ENCODE peak calls at places on chromosomes 5 and 9, in eight cellular contexts. L is cardiac muscle cell, C is fibroblast of lung, D is heart left ventricle, S is brain microvascular endothelial cell, A is H1, O is tibial artery, B is prostate gland. Y is an unnamed sample.

GRCh38 chr9:134871941-134872340 is 8.7 kb upstream of the FCN2 start:
- DNase-seq in L (no peak), C (peak), D (peak), S (no peak), A (no peak), O (no peak), B (no peak), Y (no peak)

GRCh38 chr5:11048760-11049159 is 287.7 kb upstream of the DAP start:
- DNase-seq in L (no peak), C (no peak), D (no peak), S (no peak), A (no peak), O (no peak), B (no peak), Y (no peak)

GRCh38 chr5:142944140-142944539 is 174.0 kb downstream of the ARHGAP26 start:
- DNase-seq in L (no peak), C (peak), D (no peak), S (no peak), A (no peak), O (no peak), B (no peak), Y (no peak)

GRCh38 chr5:95822408-95823240 is at the start of gene GLRX:
- DNase-seq in L (peak), C (peak), D (peak), S (peak), A (peak), O (peak), B (peak), Y (peak)

GRCh38 chr9:91285729-91286353 is 75.9 kb downstream of the AUH start:
- DNase-seq in L (no peak), C (peak), D (no peak), S (no peak), A (no peak), O (no peak), B (no peak), Y (no peak)

GRCh38 chr5:151315998-151316597 is 12.5 kb upstream of the SLC36A3 start:
- DNase-seq in L (peak), C (peak), D (peak), S (peak), A (no peak), O (peak), B (peak), Y (peak)

GRCh38 chr9:124394167-124394566 is 21.1 kb downstream of the PSMB7 start:
- DNase-seq in L (no peak), C (no peak), D (no peak), S (no peak), A (no peak), O (no peak), B (no peak), Y (no peak)

GRCh38 chr9:113509463-113509862 is 45.9 kb downstream of the RGS3 start:
- DNase-seq in L (no peak), C (peak), D (no peak), S (no peak), A (no peak), O (no peak), B (no peak), Y (no peak)

GRCh38 chr9:20884985-20885593 is 146.4 kb downstream of the HACD4 start:
- DNase-seq in L (peak), C (peak), D (peak), S (peak), A (peak), O (peak), B (peak), Y (peak)

GRCh38 chr5:33650911-33651310 is 210.1 kb downstream of the TARS1 start:
- DNase-seq in L (no peak), C (no peak), D (no peak), S (no peak), A (no peak), O (no peak), B (no peak), Y (no peak)

GRCh38 chr9:34577635-34578240 is 11.8 kb downstream of the CNTFR start:
- DNase-seq in L (no peak), C (no peak), D (no peak), S (no peak), A (no peak), O (no peak), B (no peak), Y (no peak)

GRCh38 chr5:161358446-161358845 is 188.1 kb downstream of the GABRB2 start:
- DNase-seq in L (no peak), C (no peak), D (no peak), S (no peak), A (no peak), O (no peak), B (no peak), Y (no peak)

GRCh38 chr5:152378730-152379129 is 26.3 kb downstream of the NMUR2 start:
- DNase-seq in L (no peak), C (no peak), D (no peak), S (no peak), A (no peak), O (no peak), B (no peak), Y (no peak)

GRCh38 chr5:51646482-51646881 is 263.2 kb downstream of the ISL1 start:
- DNase-seq in L (no peak), C (no peak), D (no peak), S (no peak), A (no peak), O (no peak), B (no peak), Y (no peak)

GRCh38 chr9:132518626-132519025 is 63.8 kb upstream of the BARHL1 start:
- DNase-seq in L (no peak), C (no peak), D (no peak), S (no peak), A (no peak), O (no peak), B (no peak), Y (no peak)

GRCh38 chr5:27172708-27173107 is 134.3 kb upstream of the CDH9 start:
- DNase-seq in L (no peak), C (no peak), D (no peak), S (no peak), A (no peak), O (no peak), B (no peak), Y (no peak)

GRCh38 chr9:2859776-2860379 is 16.0 kb upstream of the PUM3 start:
- DNase-seq in L (peak), C (peak), D (peak), S (peak), A (peak), O (peak), B (peak), Y (peak)

GRCh38 chr9:94812343-94812742 is 85.8 kb downstream of the AOPEP start:
- DNase-seq in L (no peak), C (peak), D (no peak), S (peak), A (no peak), O (no peak), B (no peak), Y (no peak)

GRCh38 chr5:127305486-127305885 is 14.9 kb downstream of the MEGF10 start:
- DNase-seq in L (no peak), C (no peak), D (no peak), S (no peak), A (no peak), O (no peak), B (no peak), Y (no peak)

GRCh38 chr5:141508808-141509611 is 20.1 kb downstream of the PCDHGC5 start:
- DNase-seq in L (peak), C (peak), D (peak), S (peak), A (no peak), O (peak), B (no peak), Y (no peak)

GRCh38 chr5:76688836-76689235 is 27.1 kb upstream of the F2R start:
- DNase-seq in L (no peak), C (peak), D (no peak), S (no peak), A (no peak), O (no peak), B (no peak), Y (no peak)

GRCh38 chr5:2848634-2849033 is 97.2 kb upstream of the IRX2 start:
- DNase-seq in L (no peak), C (no peak), D (no peak), S (no peak), A (no peak), O (no peak), B (no peak), Y (no peak)

GRCh38 chr9:132487351-132487791 is 77.4 kb downstream of the CFAP77 start:
- DNase-seq in L (no peak), C (no peak), D (no peak), S (no peak), A (no peak), O (no peak), B (no peak), Y (no peak)

GRCh38 chr5:158807-159447 is 32.4 kb upstream of the LRRC14B start:
- DNase-seq in L (no peak), C (no peak), D (no peak), S (no peak), A (no peak), O (no peak), B (no peak), Y (no peak)

GRCh38 chr5:64166201-64166959 is 737 bp downstream of the RNF180 start:
- DNase-seq in L (peak), C (no peak), D (no peak), S (no peak), A (no peak), O (peak), B (peak), Y (peak)

GRCh38 chr9:116450378-116451139 is 236.5 kb upstream of the TRIM32 start:
- DNase-seq in L (no peak), C (peak), D (no peak), S (peak), A (no peak), O (no peak), B (peak), Y (no peak)

GRCh38 chr5:128121679-128122078 is 38.1 kb downstream of the SLC12A2 start:
- DNase-seq in L (no peak), C (no peak), D (no peak), S (no peak), A (no peak), O (no peak), B (peak), Y (no peak)

GRCh38 chr5:127326438-127326837 is 35.8 kb downstream of the MEGF10 start:
- DNase-seq in L (no peak), C (no peak), D (no peak), S (no peak), A (no peak), O (no peak), B (no peak), Y (no peak)

GRCh38 chr9:16986441-16987387 is 116.2 kb upstream of the BNC2 start:
- DNase-seq in L (no peak), C (peak), D (no peak), S (peak), A (no peak), O (no peak), B (no peak), Y (no peak)

GRCh38 chr9:131799177-131799823 is 59.4 kb upstream of the RAPGEF1 start:
- DNase-seq in L (peak), C (peak), D (peak), S (peak), A (no peak), O (no peak), B (peak), Y (no peak)

GRCh38 chr5:77640577-77641396 is 2.3 kb upstream of the OTP start:
- DNase-seq in L (no peak), C (no peak), D (no peak), S (no peak), A (no peak), O (no peak), B (no peak), Y (no peak)

GRCh38 chr5:22649076-22649475 is 204.1 kb downstream of the CDH12 start:
- DNase-seq in L (no peak), C (peak), D (no peak), S (no peak), A (no peak), O (no peak), B (peak), Y (no peak)

GRCh38 chr9:71036501-71036900 is 84.9 kb downstream of the TRPM3 start:
- DNase-seq in L (peak), C (peak), D (no peak), S (peak), A (no peak), O (no peak), B (no peak), Y (no peak)

GRCh38 chr5:91058155-91058554 is 325.0 kb downstream of the ARRDC3 start:
- DNase-seq in L (peak), C (no peak), D (no peak), S (no peak), A (no peak), O (no peak), B (no peak), Y (no peak)

GRCh38 chr9:13088734-13089427 is 190.6 kb downstream of the MPDZ start:
- DNase-seq in L (peak), C (peak), D (no peak), S (peak), A (peak), O (peak), B (peak), Y (no peak)

GRCh38 chr5:154371687-154372086 is 74.1 kb upstream of the SAP30L start:
- DNase-seq in L (no peak), C (peak), D (no peak), S (peak), A (no peak), O (peak), B (no peak), Y (no peak)

GRCh38 chr5:90909091-90909503 is 350.5 kb downstream of the ADGRV1 start:
- DNase-seq in L (no peak), C (peak), D (no peak), S (peak), A (no peak), O (no peak), B (no peak), Y (no peak)

DNA sequence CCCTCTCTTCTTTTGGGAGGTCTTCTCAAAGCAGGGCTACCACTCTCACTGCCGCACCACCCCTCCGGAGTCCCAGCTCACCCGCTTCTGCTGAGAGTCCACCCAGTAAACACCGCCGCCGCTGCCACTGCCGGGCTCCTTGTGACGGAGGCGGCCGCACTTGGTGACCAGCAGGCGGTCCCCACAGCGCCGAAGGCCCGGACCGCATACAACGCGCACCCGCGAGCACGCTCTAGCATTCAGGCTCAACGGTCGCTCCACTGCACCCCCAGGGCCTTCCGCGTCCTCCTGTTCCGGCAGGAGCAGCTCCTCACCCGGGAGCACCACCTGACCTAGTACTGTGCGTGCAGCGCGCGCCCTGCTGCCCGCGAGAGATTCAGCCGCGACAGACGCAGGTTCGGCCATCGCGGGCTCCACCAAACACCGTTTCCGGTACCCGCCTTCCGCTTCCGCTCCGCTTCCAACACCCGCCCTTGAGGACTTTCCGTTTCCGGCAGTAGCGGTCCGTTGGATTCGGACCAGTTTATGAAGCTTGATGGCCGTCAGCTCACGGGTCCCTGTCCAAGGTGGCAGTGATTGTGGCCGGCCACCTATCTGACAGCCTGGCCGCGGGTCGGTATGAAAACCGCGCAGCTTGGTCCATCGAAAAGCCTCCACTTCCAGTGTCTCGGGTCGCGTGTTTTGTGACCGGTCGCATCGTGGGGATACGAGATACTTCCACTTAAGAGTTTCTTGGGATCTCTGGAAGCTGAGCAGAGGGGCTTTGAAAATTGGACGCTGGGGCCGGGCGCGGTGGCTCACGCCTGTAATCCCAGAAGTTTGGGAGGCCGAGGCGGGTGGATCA is at the start of gene EXOSC3:
- DNase-seq in L (peak), C (peak), D (peak), S (peak), A (peak), O (peak), B (peak), Y (peak)
- TF ChIP-seq CTCF in L (no peak), C (no peak), D (peak), S (peak), A (no peak), O (no peak), B (no peak), Y (peak)

GRCh38 chr9:76884823-76885222 is 21.1 kb downstream of the PRUNE2 start:
- DNase-seq in L (no peak), C (no peak), D (no peak), S (no peak), A (no peak), O (no peak), B (no peak), Y (no peak)

GRCh38 chr9:76886318-76886717 is 19.6 kb downstream of the PRUNE2 start:
- DNase-seq in L (no peak), C (no peak), D (no peak), S (no peak), A (no peak), O (no peak), B (no peak), Y (no peak)

GRCh38 chr9:76883341-76883740 is 22.6 kb downstream of the PRUNE2 start:
- DNase-seq in L (no peak), C (no peak), D (no peak), S (no peak), A (no peak), O (no peak), B (no peak), Y (no peak)

GRCh38 chr9:76887951-76888350 is 18.0 kb downstream of the PRUNE2 start:
- DNase-seq in L (no peak), C (no peak), D (no peak), S (no peak), A (no peak), O (no peak), B (no peak), Y (no peak)

GRCh38 chr9:76887003-76887821 is 18.7 kb downstream of the PRUNE2 start:
- DNase-seq in L (no peak), C (no peak), D (no peak), S (no peak), A (no peak), O (no peak), B (no peak), Y (no peak)
- H3K4me3 ChIP-seq in L (no peak), C (no peak), D (no peak), S (no peak), A (no peak), O (no peak), B (no peak), Y (no peak)

DNA sequence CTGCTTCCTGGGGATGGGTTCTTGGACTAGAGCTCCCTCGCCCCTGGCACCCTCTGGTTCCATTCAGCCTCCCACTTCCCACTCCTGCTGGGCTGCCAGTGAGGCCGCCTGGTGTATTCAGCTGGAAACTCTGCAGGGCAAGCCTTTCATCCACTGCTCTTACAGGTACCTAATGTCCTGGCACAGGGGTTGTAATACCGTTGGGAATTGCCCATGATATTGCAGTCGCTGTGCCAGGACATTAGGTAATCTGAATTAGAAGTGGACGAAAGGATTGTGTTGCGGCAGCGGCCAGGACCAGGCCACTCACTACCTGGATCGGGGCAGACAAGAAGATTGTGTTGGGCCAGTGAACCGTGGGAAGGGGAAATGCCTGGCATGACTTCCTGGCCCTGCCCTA is 13.1 kb downstream of the TMOD1 start:
- DNase-seq in L (no peak), C (no peak), D (peak), S (no peak), A (no peak), O (no peak), B (no peak), Y (no peak)
- H3K27ac ChIP-seq in L (no peak), C (no peak), D (peak), S (no peak), A (no peak), O (no peak), B (no peak), Y (no peak)

GRCh38 chr5:6396043-6396442 is 17.7 kb upstream of the MED10 start:
- DNase-seq in L (no peak), C (no peak), D (no peak), S (no peak), A (no peak), O (no peak), B (no peak), Y (no peak)
- TF ChIP-seq CTCF in L (no peak), C (no peak), D (no peak), S (no peak), A (no peak), O (no peak), B (no peak), Y (no peak)

GRCh38 chr9:37026085-37026935 is 7.8 kb downstream of the PAX5 start:
- DNase-seq in L (no peak), C (no peak), D (no peak), S (no peak), A (no peak), O (no peak), B (no peak), Y (no peak)

GRCh38 chr9:37028425-37029031 is 5.5 kb downstream of the PAX5 start:
- DNase-seq in L (no peak), C (no peak), D (no peak), S (no peak), A (no peak), O (no peak), B (no peak), Y (no peak)

GRCh38 chr9:37027582-37028424 is 6.3 kb downstream of the PAX5 start:
- DNase-seq in L (peak), C (peak), D (peak), S (peak), A (peak), O (peak), B (peak), Y (peak)

GRCh38 chr9:37025381-37026084 is 8.5 kb downstream of the PAX5 start:
- DNase-seq in L (no peak), C (no peak), D (no peak), S (no peak), A (no peak), O (no peak), B (no peak), Y (no peak)

DNA sequence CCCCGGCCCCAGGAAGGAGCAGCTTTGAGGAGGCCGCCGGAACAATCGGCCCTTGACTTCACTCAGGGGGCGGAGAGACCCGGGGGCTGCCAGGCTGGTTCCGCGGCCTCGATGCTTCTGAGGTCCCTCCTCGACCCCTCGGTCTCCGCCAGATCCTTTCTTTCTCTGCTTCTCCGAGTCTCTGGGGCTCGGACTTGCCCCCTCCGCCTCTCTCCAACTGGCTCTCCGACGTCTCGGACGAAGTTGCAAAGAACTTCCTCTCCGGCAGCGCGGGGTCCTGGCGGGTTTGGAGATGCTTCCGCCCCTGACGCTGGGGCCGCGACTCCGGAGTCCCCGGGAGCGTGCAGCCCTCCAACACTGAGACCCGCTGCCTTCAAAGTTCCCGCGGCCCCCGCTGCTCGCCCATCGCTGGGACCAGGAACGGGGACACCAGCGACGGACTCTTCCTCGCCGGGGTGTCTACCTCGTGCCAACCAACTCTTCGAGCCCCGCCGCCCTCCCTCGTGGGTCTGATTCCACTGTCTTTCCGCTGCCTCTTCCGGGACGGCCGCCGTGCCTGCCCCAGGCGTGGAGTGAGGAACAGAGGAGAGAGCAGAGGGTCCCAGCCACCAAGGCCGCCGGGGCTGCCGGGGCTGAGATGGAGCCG is 7.0 kb downstream of the PAX5 start:
- DNase-seq in L (no peak), C (no peak), D (peak), S (no peak), A (no peak), O (no peak), B (no peak), Y (no peak)
- H3K4me3 ChIP-seq in L (peak), C (no peak), D (peak), S (no peak), A (peak), O (no peak), B (no peak), Y (no peak)

GRCh38 chr5:88829053-88829452 is 53.9 kb downstream of the MEF2C start:
- DNase-seq in L (no peak), C (no peak), D (no peak), S (peak), A (no peak), O (peak), B (no peak), Y (no peak)
- H3K27ac ChIP-seq in L (no peak), C (peak), D (peak), S (peak), A (no peak), O (peak), B (no peak), Y (peak)

Y was measured in dorsolateral prefrontal cortex.